ENCODE peak calls at places on chromosomes 3 and 15, in eight cellular contexts. I is A549, J is fibroblast of lung, G is choroid plexus epithelial cell, A is fibroblast of pulmonary artery, R is neural progenitor cell, S is B cell, B is WTC11. K is an unnamed sample.

GRCh38 chr3:139302084-139302800 is 41.6 kb upstream of the MRPS22 start:
- DNase-seq in I (peak), J (peak), G (peak), A (peak), R (no peak), S (no peak), B (no peak), K (no peak)

GRCh38 chr3:17629400-17629799 is 113.0 kb downstream of the TBC1D5 start:
- DNase-seq in I (no peak), J (no peak), G (peak), A (no peak), R (no peak), S (no peak), B (no peak), K (no peak)

GRCh38 chr3:191070201-191070600 is 128.8 kb upstream of the OSTN start:
- DNase-seq in I (no peak), J (peak), G (peak), A (peak), R (no peak), S (no peak), B (no peak), K (no peak)

GRCh38 chr15:89822030-89822429 is 7.4 kb upstream of the ANPEP start:
- DNase-seq in I (peak), J (no peak), G (no peak), A (no peak), R (no peak), S (no peak), B (no peak), K (no peak)

GRCh38 chr3:170714151-170714550 is 128.3 kb upstream of the SLC7A14 start:
- DNase-seq in I (no peak), J (peak), G (peak), A (peak), R (no peak), S (no peak), B (no peak), K (no peak)

GRCh38 chr3:193868590-193868989 is 267.4 kb upstream of the HES1 start:
- DNase-seq in I (no peak), J (no peak), G (no peak), A (no peak), R (no peak), S (peak), B (no peak), K (no peak)

GRCh38 chr3:176514297-176514696 is 683.0 kb downstream of the TBL1XR1 start:
- DNase-seq in I (peak), J (peak), G (peak), A (peak), R (peak), S (no peak), B (peak), K (peak)

GRCh38 chr3:46163551-46163981 is 44.5 kb downstream of the CCR1 start:
- DNase-seq in I (no peak), J (no peak), G (peak), A (no peak), R (no peak), S (no peak), B (no peak), K (no peak)

GRCh38 chr3:195766671-195767070 is 45.1 kb downstream of the MUC4 start:
- DNase-seq in I (no peak), J (no peak), G (no peak), A (no peak), R (no peak), S (no peak), B (no peak), K (no peak)

GRCh38 chr3:73768594-73769308 is 144.0 kb upstream of the PDZRN3 start:
- DNase-seq in I (no peak), J (no peak), G (peak), A (no peak), R (no peak), S (no peak), B (no peak), K (no peak)

GRCh38 chr15:74392402-74392876 is 25.0 kb upstream of the CYP11A1 start:
- DNase-seq in I (no peak), J (peak), G (no peak), A (no peak), R (no peak), S (no peak), B (no peak), K (no peak)

DNA sequence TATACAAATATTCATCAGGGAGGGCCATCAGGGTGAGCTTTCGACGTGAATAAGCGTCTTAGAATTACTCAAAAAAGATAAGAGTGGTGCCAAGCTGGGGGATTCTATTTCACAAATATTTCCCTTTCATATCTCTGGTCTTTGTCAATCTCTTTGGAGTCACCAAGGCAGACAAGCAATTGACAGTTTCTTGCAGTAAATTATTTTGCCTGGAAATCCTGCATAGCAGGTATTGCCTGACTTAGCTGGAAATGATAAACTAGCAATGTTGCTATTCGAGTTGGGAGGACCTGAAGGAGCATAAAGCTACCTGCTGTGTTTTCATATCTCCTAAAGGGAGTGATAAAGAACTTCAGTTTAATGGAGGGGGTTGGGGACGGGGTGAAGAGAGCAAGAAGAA is 60.4 kb upstream of the PPARG start:
- DNase-seq in I (no peak), J (no peak), G (no peak), A (no peak), R (no peak), S (no peak), B (no peak), K (no peak)
- TF ChIP-seq CTCF in I (no peak), J (no peak), G (no peak), A (no peak), R (no peak), S (no peak), B (no peak), K (no peak)

GRCh38 chr15:27336676-27337075 is 365.7 kb downstream of the GABRG3 start:
- DNase-seq in I (no peak), J (peak), G (peak), A (no peak), R (no peak), S (no peak), B (no peak), K (no peak)

GRCh38 chr15:27342991-27343390 is 372.0 kb downstream of the GABRG3 start:
- DNase-seq in I (no peak), J (no peak), G (no peak), A (no peak), R (peak), S (no peak), B (peak), K (no peak)

GRCh38 chr15:27341780-27342343 is 370.9 kb downstream of the GABRG3 start:
- DNase-seq in I (no peak), J (no peak), G (no peak), A (no peak), R (no peak), S (no peak), B (no peak), K (no peak)

GRCh38 chr15:27339138-27339537 is 368.2 kb downstream of the GABRG3 start:
- DNase-seq in I (no peak), J (no peak), G (no peak), A (no peak), R (no peak), S (no peak), B (no peak), K (no peak)
- TF ChIP-seq CTCF in I (no peak), J (no peak), G (no peak), A (no peak), R (peak), S (no peak), B (no peak), K (no peak)

DNA sequence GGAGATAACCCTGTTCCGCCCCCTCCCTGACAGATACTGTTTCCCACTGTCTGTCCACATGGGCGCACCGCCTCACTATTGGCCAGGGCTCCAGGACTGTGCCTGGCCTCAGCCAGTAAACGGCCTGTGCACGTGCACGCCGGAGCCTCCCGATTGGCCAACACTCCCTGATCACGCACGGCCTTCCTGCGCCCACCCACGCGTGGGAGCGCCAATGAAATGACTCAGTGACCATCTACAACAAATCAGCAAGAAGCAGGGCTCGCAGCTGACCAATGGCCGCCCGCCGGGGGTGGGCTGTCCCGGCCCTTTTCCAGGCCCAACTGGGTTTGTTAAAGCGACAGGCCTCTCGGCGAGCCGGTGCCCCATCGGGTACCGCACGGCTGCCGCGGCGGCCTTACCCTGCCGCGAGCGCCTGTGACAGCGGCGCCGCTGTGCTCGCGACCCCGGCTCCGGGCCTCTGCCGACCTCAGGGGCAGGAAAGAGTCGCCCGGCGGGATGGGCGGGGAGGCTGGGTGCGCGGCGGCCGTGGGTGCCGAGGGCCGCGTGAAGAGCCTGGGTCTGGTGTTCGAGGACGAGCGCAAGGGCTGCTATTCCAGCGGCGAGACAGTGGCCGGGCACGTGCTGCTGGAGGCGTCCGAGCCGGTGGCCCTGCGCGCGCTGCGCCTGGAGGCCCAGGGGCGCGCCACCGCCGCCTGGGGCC is at the start of gene ARRDC4:
- DNase-seq in I (peak), J (peak), G (peak), A (peak), R (peak), S (peak), B (peak), K (peak)
- TF ChIP-seq CTCF in I (no peak), J (no peak), G (no peak), A (no peak), R (no peak), S (no peak), B (no peak), K (no peak)

GRCh38 chr15:70505411-70505919 is 257.9 kb downstream of the UACA start:
- DNase-seq in I (peak), J (peak), G (peak), A (peak), R (no peak), S (no peak), B (no peak), K (no peak)
- TF ChIP-seq CTCF in I (no peak), J (no peak), G (no peak), A (no peak), R (no peak), S (no peak), B (no peak), K (no peak)

GRCh38 chr3:39725321-39725720 is 84.1 kb upstream of the MYRIP start:
- DNase-seq in I (no peak), J (no peak), G (no peak), A (no peak), R (no peak), S (no peak), B (no peak), K (no peak)

GRCh38 chr3:39721076-39721475 is 88.3 kb upstream of the MYRIP start:
- DNase-seq in I (no peak), J (peak), G (no peak), A (peak), R (no peak), S (no peak), B (no peak), K (no peak)

GRCh38 chr3:39718674-39719595 is 90.5 kb upstream of the MYRIP start:
- DNase-seq in I (no peak), J (peak), G (no peak), A (peak), R (no peak), S (no peak), B (no peak), K (no peak)

GRCh38 chr3:39727415-39727814 is 82.0 kb upstream of the MYRIP start:
- DNase-seq in I (no peak), J (no peak), G (no peak), A (no peak), R (peak), S (no peak), B (peak), K (no peak)

DNA sequence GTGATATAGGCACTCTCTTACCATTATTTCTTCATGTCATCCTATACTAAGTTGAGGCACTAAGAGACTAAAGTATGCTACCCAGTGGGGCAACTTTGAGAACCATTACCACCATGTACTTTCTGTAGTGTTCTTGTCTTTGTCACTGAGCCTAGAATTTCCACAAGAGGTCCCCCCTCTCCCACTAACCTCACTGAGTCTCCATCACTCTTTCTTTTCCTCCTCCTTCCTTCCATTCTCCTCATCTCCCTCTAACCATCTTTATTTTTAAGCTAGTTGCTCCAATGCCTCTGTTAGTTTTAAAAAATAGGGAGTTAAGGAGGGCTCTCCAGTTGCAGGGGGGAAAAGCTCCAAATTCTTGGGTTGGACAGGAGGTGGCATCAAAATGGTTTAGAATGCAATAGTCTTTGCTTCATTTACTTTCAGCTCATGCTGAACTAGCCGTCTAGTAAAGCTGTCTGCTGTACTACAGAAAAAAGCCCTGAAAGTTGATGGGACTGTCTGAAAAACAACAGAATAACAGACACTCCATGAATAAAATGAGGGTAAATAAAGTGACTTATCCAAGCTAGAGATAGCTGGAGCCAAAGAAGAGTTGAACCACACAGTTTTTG is 85.1 kb upstream of the MYRIP start:
- DNase-seq in I (no peak), J (no peak), G (no peak), A (peak), R (no peak), S (no peak), B (no peak), K (no peak)
- TF ChIP-seq CTCF in I (no peak), J (no peak), G (peak), A (peak), R (peak), S (no peak), B (no peak), K (no peak)

GRCh38 chr15:22948056-22948455 is 32.1 kb downstream of the CYFIP1 start:
- DNase-seq in I (no peak), J (no peak), G (no peak), A (no peak), R (no peak), S (no peak), B (no peak), K (no peak)
- TF ChIP-seq CTCF in I (no peak), J (no peak), G (no peak), A (no peak), R (no peak), S (no peak), B (no peak), K (no peak)

GRCh38 chr3:187832202-187832601 is 86.9 kb upstream of the BCL6 start:
- DNase-seq in I (no peak), J (no peak), G (no peak), A (no peak), R (no peak), S (no peak), B (no peak), K (no peak)
- TF ChIP-seq CTCF in I (no peak), J (no peak), G (no peak), A (no peak), R (no peak), S (no peak), B (no peak), K (peak)

K was measured in GM13977.